ENCODE peak calls at places on chromosomes 13 and 19, in six cellular contexts. Q is neuronal stem cell, O is H9, G is mesendoderm, L is IMR-90, P is H1. E is an unnamed sample. For H3K79me1, the result is how much of the 10 kb centered on the place peaks cover.

GRCh38 chr19:8302734-8303133 is 5.4 kb downstream of the CD320 start:
- DNase-seq in Q (no peak), O (no peak), G (no peak), L (no peak), P (peak), E (no peak)

GRCh38 chr13:110234532-110234931 is 72.4 kb downstream of the COL4A1 start:
- DNase-seq in Q (no peak), O (no peak), G (no peak), L (no peak), P (peak), E (no peak)

GRCh38 chr19:1067341-1068103 is 555 bp downstream of the ARHGAP45 start:
- DNase-seq in Q (no peak), O (no peak), G (no peak), L (no peak), P (no peak), E (peak)

GRCh38 chr19:41530761-41531301 is 45.1 kb upstream of the CEACAM21 start:
- DNase-seq in Q (no peak), O (no peak), G (no peak), L (no peak), P (no peak), E (peak)

GRCh38 chr13:46687810-46688209 is 109.2 kb downstream of the ESD start:
- DNase-seq in Q (no peak), O (peak), G (peak), L (peak), P (no peak), E (peak)

GRCh38 chr19:53389591-53390377 is 5.2 kb upstream of the ZNF765 start:
- DNase-seq in Q (no peak), O (peak), G (peak), L (no peak), P (peak), E (no peak)

GRCh38 chr13:40589285-40590109 is 76.9 kb downstream of the FOXO1 start:
- DNase-seq in Q (peak), O (no peak), G (no peak), L (no peak), P (no peak), E (no peak)

GRCh38 chr19:40387151-40387550 is 2.8 kb downstream of the HIPK4 start:
- DNase-seq in Q (no peak), O (no peak), G (no peak), L (no peak), P (no peak), E (no peak)

GRCh38 chr13:39016789-39017188 is 21.1 kb downstream of the PROSER1 start:
- DNase-seq in Q (peak), O (no peak), G (peak), L (peak), P (no peak), E (peak)

GRCh38 chr13:93660664-93661063 is 434.1 kb downstream of the GPC6 start:
- DNase-seq in Q (no peak), O (no peak), G (no peak), L (no peak), P (no peak), E (no peak)

GRCh38 chr13:76929975-76930374 is 18.3 kb upstream of the ACOD1 start:
- DNase-seq in Q (no peak), O (no peak), G (no peak), L (no peak), P (no peak), E (no peak)

GRCh38 chr13:44365008-44365407 is 8.6 kb upstream of the SERP2 start:
- DNase-seq in Q (no peak), O (no peak), G (peak), L (peak), P (no peak), E (no peak)

GRCh38 chr19:28874742-28875141 is 338.2 kb downstream of the UQCRFS1 start:
- DNase-seq in Q (no peak), O (no peak), G (no peak), L (no peak), P (no peak), E (no peak)

GRCh38 chr13:106178816-106179215 is 356.6 kb downstream of the EFNB2 start:
- DNase-seq in Q (no peak), O (no peak), G (no peak), L (no peak), P (no peak), E (no peak)

GRCh38 chr19:40521276-40521675 is 54.5 kb downstream of the SPTBN4 start:
- DNase-seq in Q (no peak), O (no peak), G (no peak), L (peak), P (no peak), E (no peak)

GRCh38 chr13:33279414-33279813 is 6.1 kb downstream of the STARD13 start:
- DNase-seq in Q (no peak), O (no peak), G (no peak), L (no peak), P (no peak), E (no peak)

GRCh38 chr19:18590273-18591272 is 2.0 kb downstream of the REX1BD start:
- DNase-seq in Q (peak), O (peak), G (peak), L (peak), P (peak), E (peak)

GRCh38 chr19:14406645-14407331 is 12.4 kb downstream of the DDX39A start:
- DNase-seq in Q (no peak), O (no peak), G (no peak), L (no peak), P (no peak), E (no peak)

GRCh38 chr13:21998279-21998678 is 327.4 kb downstream of the FGF9 start:
- DNase-seq in Q (no peak), O (no peak), G (peak), L (no peak), P (no peak), E (no peak)

GRCh38 chr19:42207767-42208259 is 9.7 kb downstream of the DEDD2 start:
- DNase-seq in Q (no peak), O (no peak), G (no peak), L (peak), P (no peak), E (no peak)

DNA sequence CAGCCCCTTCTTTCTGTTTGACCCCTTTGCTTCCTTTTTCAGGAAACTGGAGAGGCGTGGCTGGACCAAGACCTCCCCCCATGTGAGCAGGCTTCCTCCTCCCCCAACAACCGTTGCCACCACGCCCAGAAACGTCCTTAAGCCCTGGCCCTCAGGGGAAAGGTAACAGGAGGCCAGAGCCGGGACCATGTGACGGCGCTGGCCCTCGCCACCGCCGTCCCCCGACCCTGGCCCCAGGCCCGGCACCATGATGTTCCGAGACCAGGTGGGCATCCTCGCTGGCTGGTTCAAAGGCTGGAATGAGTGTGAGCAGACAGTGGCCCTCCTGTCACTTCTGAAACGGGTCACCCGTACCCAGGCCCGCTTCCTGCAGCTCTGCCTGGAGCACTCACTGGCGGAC is 14.4 kb downstream of the SAMD4B start:
- DNase-seq in Q (no peak), O (no peak), G (no peak), L (no peak), P (no peak), E (no peak)
- H3K79me1 ChIP-seq in Q (under half), O (under half), G (under half), L (half or more), P (under half), E (under half)

GRCh38 chr19:4689403-4689802 is 19.3 kb upstream of the MYDGF start:
- DNase-seq in Q (no peak), O (no peak), G (no peak), L (no peak), P (no peak), E (no peak)
- H3K79me1 ChIP-seq in Q (under half), O (under half), G (under half), L (under half), P (under half), E (under half)

GRCh38 chr19:2209408-2209807 is 26.7 kb downstream of the PLEKHJ1 start:
- DNase-seq in Q (no peak), O (no peak), G (no peak), L (no peak), P (no peak), E (no peak)
- H3K79me1 ChIP-seq in Q (under half), O (under half), G (under half), L (half or more), P (under half), E (under half)

GRCh38 chr19:5091576-5092215 is 122.8 kb downstream of the KDM4B start:
- DNase-seq in Q (no peak), O (no peak), G (no peak), L (no peak), P (no peak), E (no peak)
- H3K79me1 ChIP-seq in Q (under half), O (under half), G (under half), L (under half), P (under half), E (under half)

GRCh38 chr19:11020982-11021759 is 60.3 kb downstream of the SMARCA4 start:
- DNase-seq in Q (no peak), O (no peak), G (no peak), L (no peak), P (no peak), E (peak)
- H3K79me1 ChIP-seq in Q (under half), O (under half), G (under half), L (under half), P (under half), E (under half)

E was measured in trophoblast cell.